ENCODE peak calls at places on chromosomes 6 and 20, in seven cellular contexts. A, X, Z, O, I, D and N are unnamed samples.

GRCh38 chr6:168386973-168387372 is 54.0 kb upstream of the SMOC2 start:
- DNase-seq in A (no peak), X (no peak), Z (no peak), O (no peak), I (no peak), D (no peak), N (no peak)

GRCh38 chr6:117264487-117265424 is 602 bp upstream of the VGLL2 start:
- DNase-seq in A (no peak), X (no peak), Z (no peak), O (no peak), I (peak), D (no peak), N (peak)

GRCh38 chr6:24484657-24485318 is 4.6 kb downstream of the GPLD1 start:
- DNase-seq in A (no peak), X (no peak), Z (no peak), O (no peak), I (no peak), D (no peak), N (no peak)

GRCh38 chr20:33437141-33437911 is 6.2 kb downstream of the SNTA1 start:
- DNase-seq in A (peak), X (no peak), Z (no peak), O (peak), I (peak), D (no peak), N (no peak)

GRCh38 chr6:13373488-13373886 is 45.1 kb upstream of the TBC1D7 start:
- DNase-seq in A (no peak), X (no peak), Z (no peak), O (no peak), I (no peak), D (no peak), N (no peak)

GRCh38 chr20:34370062-34370461 is 7.0 kb downstream of the ITCH start:
- DNase-seq in A (no peak), X (no peak), Z (no peak), O (no peak), I (no peak), D (no peak), N (no peak)

GRCh38 chr6:157420497-157420896 is 39.5 kb downstream of the ZDHHC14 start:
- DNase-seq in A (no peak), X (no peak), Z (no peak), O (no peak), I (no peak), D (no peak), N (no peak)

GRCh38 chr6:89371849-89372505 is 19.5 kb upstream of the UBE2J1 start:
- DNase-seq in A (peak), X (peak), Z (peak), O (peak), I (peak), D (peak), N (peak)

GRCh38 chr6:168676552-168677317 is 235.8 kb downstream of the SMOC2 start:
- DNase-seq in A (no peak), X (no peak), Z (no peak), O (no peak), I (no peak), D (no peak), N (no peak)

GRCh38 chr6:162973975-162974374 is 246.2 kb downstream of the PACRG start:
- DNase-seq in A (no peak), X (no peak), Z (no peak), O (peak), I (no peak), D (no peak), N (no peak)

GRCh38 chr6:142802124-142802523 is 142.9 kb downstream of the HIVEP2 start:
- DNase-seq in A (no peak), X (no peak), Z (no peak), O (no peak), I (peak), D (no peak), N (no peak)